ENCODE peak calls at places on chromosome 17, in eight cellular contexts. L, P, U, B, S, Z, T and F are unnamed samples. For H3K4me1, the result is how much of the 10 kb centered on the place peaks cover.

GRCh38 chr17:58621174-58621573 is 70.7 kb downstream of the TEX14 start:
- DNase-seq in L (no peak), P (no peak), U (no peak), B (no peak), S (no peak), Z (no peak), T (no peak), F (no peak)

GRCh38 chr17:7133424-7133823 is 18.8 kb upstream of the ASGR2 start:
- DNase-seq in L (no peak), P (peak), U (no peak), B (peak), S (no peak), Z (no peak), T (peak), F (no peak)

GRCh38 chr17:45907720-45908395 is 13.5 kb downstream of the MAPT start:
- DNase-seq in L (no peak), P (no peak), U (no peak), B (no peak), S (no peak), Z (no peak), T (no peak), F (no peak)

GRCh38 chr17:73986641-73987177 is 216.8 kb upstream of the RPL38 start:
- DNase-seq in L (no peak), P (no peak), U (no peak), B (no peak), S (no peak), Z (no peak), T (no peak), F (no peak)

GRCh38 chr17:68089881-68090280 is 54.3 kb downstream of the KPNA2 start:
- DNase-seq in L (no peak), P (no peak), U (peak), B (peak), S (no peak), Z (peak), T (no peak), F (no peak)

GRCh38 chr17:50768348-50768761 is 1.0 kb upstream of the ANKRD40CL start:
- DNase-seq in L (no peak), P (no peak), U (no peak), B (no peak), S (peak), Z (peak), T (no peak), F (peak)

GRCh38 chr17:21283482-21284318 is 811 bp upstream of the MAP2K3 start:
- DNase-seq in L (peak), P (peak), U (no peak), B (no peak), S (peak), Z (peak), T (peak), F (no peak)

GRCh38 chr17:47618416-47618815 is 31.3 kb upstream of the KPNB1 start:
- DNase-seq in L (no peak), P (peak), U (no peak), B (no peak), S (no peak), Z (peak), T (no peak), F (no peak)

GRCh38 chr17:18119938-18120337 is 11.4 kb downstream of the MYO15A start:
- DNase-seq in L (no peak), P (no peak), U (no peak), B (no peak), S (no peak), Z (no peak), T (no peak), F (no peak)

GRCh38 chr17:77124192-77124908 is 16.4 kb upstream of the SEC14L1 start:
- DNase-seq in L (no peak), P (no peak), U (peak), B (peak), S (no peak), Z (peak), T (no peak), F (peak)

GRCh38 chr17:12603566-12603965 is 62.1 kb upstream of the MYOCD start:
- DNase-seq in L (no peak), P (no peak), U (no peak), B (no peak), S (no peak), Z (no peak), T (no peak), F (no peak)

GRCh38 chr17:39151680-39152058 is 232 bp upstream of the PLXDC1 start:
- DNase-seq in L (no peak), P (no peak), U (peak), B (no peak), S (no peak), Z (no peak), T (no peak), F (peak)

GRCh38 chr17:20944014-20944905 is 98.6 kb downstream of the USP22 start:
- DNase-seq in L (no peak), P (peak), U (no peak), B (no peak), S (no peak), Z (peak), T (no peak), F (peak)

GRCh38 chr17:36610472-36610871 is 9.1 kb downstream of the MRM1 start:
- DNase-seq in L (no peak), P (no peak), U (no peak), B (no peak), S (no peak), Z (no peak), T (no peak), F (peak)
- H3K4me1 ChIP-seq in L (under half), P (under half), U (under half), B (under half), S (under half), Z (under half), T (under half), F (under half)

GRCh38 chr17:9032583-9032982 is 11.3 kb downstream of the NTN1 start:
- DNase-seq in L (peak), P (no peak), U (no peak), B (no peak), S (no peak), Z (no peak), T (no peak), F (no peak)

GRCh38 chr17:9028632-9029570 is 7.6 kb downstream of the NTN1 start:
- DNase-seq in L (peak), P (peak), U (no peak), B (no peak), S (no peak), Z (no peak), T (no peak), F (no peak)

GRCh38 chr17:9028171-9028570 is 6.9 kb downstream of the NTN1 start:
- DNase-seq in L (peak), P (no peak), U (no peak), B (no peak), S (no peak), Z (no peak), T (no peak), F (no peak)

GRCh38 chr17:9035249-9035648 is 13.9 kb downstream of the NTN1 start:
- DNase-seq in L (peak), P (no peak), U (no peak), B (no peak), S (no peak), Z (no peak), T (no peak), F (no peak)

DNA sequence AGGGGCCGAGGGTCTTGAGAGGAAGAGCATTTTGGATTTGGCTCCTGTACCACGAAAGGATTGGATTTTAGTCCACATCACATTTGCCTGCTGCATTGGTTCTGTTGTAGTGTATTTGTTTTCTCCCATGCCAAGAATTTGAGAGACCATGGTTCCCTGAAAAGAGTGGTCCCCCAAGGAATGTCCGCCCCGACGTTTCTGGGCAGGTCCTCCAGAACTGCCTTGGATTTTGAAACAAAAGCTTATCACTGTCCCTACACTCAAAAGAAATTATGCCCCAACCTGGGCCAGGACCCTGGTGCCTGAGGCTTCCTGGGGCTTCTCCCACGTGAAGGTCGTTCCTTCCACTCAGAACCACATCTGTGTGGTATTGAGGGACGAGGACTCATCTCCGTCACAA is 10.8 kb downstream of the NTN1 start:
- DNase-seq in L (no peak), P (no peak), U (no peak), B (no peak), S (no peak), Z (no peak), T (no peak), F (no peak)
- H3K4me3 ChIP-seq in L (peak), P (no peak), U (no peak), B (no peak), S (no peak), Z (no peak), T (no peak), F (no peak)

DNA sequence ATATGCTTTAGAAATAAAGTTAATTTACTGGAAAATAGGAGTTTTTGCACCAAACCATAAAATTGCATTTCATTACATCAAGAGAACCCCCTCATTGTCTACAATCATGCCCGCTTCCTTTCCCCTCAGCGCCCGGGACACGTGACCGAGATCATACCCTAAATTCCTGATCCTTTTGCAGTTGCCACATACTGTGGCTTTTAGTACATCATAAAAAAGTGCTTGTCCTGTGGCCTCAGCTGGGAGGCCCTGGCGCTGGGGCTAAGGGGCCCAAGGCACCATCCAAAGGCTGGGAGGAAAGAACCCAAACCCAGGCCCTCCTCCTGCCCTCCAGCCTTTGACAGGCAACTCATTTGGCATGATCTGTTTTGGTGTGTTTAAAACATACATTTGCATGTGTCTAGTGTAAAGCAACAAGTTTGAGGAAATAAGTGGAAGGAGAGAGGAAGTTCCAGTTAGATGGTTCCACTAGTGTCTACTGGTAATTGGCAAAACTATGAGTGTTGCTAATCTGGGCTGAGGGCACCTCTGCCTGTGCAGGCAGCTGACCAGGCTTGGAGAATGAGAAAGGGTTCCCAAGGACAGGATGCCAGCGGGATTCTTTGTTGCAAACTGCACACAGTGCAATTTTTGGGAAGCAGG is 6.0 kb downstream of the CDK5R1 start:
- DNase-seq in L (no peak), P (no peak), U (no peak), B (no peak), S (no peak), Z (no peak), T (no peak), F (peak)
- H3K4me1 ChIP-seq in L (under half), P (under half), U (under half), B (half or more), S (under half), Z (under half), T (under half), F (under half)

DNA sequence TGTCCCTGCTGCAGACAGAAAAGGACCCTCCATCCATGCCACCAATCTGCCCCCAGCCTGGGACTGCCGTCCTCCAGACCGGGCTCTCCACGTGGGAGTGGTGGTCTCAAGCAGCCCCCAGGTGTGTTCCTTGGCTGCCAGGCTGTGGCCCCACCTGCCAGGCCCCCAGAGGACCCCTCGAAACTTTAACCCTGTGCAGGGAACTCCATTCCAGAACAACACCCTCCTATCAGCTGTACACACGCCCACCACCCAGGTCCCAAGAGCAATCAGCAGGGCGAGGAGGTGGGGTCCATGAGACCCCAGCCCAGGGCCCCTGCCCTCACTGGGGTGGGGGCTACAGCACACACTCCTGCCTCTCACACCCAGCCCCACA is 1.4 kb downstream of the PYCR1 start:
- DNase-seq in L (no peak), P (no peak), U (no peak), B (no peak), S (peak), Z (no peak), T (no peak), F (no peak)
- H3K4me3 ChIP-seq in L (no peak), P (no peak), U (no peak), B (no peak), S (no peak), Z (peak), T (peak), F (no peak)

DNA sequence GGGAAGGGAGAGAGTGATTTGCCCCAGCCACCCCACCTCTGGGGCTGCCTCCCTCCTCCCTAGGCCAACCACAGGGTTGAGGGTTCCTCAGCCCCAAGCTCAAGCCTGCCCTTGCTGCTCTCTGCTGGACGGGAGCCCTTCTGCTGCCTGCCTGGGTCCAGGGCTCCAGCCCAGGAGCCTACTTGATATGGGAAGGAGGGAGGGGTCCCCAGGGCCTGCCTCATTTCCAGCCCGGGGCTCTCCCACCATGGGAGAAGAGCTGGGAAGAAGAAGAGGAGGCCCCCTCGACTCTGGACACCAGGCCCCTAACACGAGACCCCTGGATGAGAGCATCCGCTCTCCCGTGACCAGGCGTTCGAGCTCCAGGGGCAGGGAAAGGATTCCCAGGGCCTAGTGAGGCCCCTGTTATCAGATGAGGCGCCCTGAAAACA is 726 bp downstream of the SLC16A5 start:
- DNase-seq in L (no peak), P (peak), U (no peak), B (no peak), S (no peak), Z (no peak), T (no peak), F (no peak)
- H3K4me1 ChIP-seq in L (under half), P (under half), U (under half), B (half or more), S (under half), Z (under half), T (under half), F (half or more)

GRCh38 chr17:10114931-10115535 is 83.4 kb downstream of the GAS7 start:
- DNase-seq in L (peak), P (no peak), U (peak), B (peak), S (peak), Z (peak), T (peak), F (peak)
- H3K4me3 ChIP-seq in L (no peak), P (no peak), U (peak), B (peak), S (peak), Z (no peak), T (peak), F (no peak)

GRCh38 chr17:43660816-43661493 is 767 bp downstream of the MEOX1 start:
- DNase-seq in L (no peak), P (no peak), U (no peak), B (no peak), S (no peak), Z (no peak), T (no peak), F (no peak)
- H3K4me1 ChIP-seq in L (under half), P (half or more), U (half or more), B (half or more), S (under half), Z (under half), T (under half), F (under half)

DNA sequence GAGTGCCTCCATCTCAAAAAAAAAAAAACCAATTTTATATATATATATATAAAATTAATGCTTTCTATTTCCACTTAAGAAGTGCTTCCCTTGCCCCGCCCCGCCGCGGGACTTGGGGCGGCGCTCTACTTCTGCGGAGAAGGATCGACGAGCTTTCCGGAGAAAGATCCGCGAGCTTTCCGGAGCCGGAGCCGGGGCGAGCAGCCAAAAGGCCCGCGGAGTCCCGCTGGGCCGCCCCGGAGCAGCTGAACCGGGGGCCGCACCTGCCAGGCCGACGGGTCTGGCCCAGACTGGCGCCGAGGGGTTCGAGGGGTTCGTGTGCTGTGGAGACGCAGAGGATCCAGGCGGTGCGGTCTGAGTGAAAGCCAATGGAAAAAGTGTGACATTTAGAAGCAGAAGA is 50.7 kb downstream of the TBC1D26 start:
- DNase-seq in L (peak), P (no peak), U (peak), B (peak), S (peak), Z (no peak), T (no peak), F (peak)
- H3K4me3 ChIP-seq in L (peak), P (no peak), U (peak), B (peak), S (peak), Z (no peak), T (no peak), F (no peak)